ENCODE peak calls at places on chromosome 15, in four cellular contexts. F is fibroblast of lung, Q is HFF-Myc, D is foreskin fibroblast. C is an unnamed sample.
A peak's percentile ranks its signal among the peaks of the same experiment; 100 is the strongest.

GRCh38 chr15:58467722-58468436 is 36.1 kb downstream of the LIPC start:
- DNase-seq in F (peak; percentile 56), Q (no peak), D (no peak), C (peak; percentile 89)

GRCh38 chr15:78906310-78906608 is 33.6 kb downstream of the MORF4L1 start:
- DNase-seq in F (peak; percentile 80), Q (no peak), D (peak; percentile 92), C (peak; percentile 76)

GRCh38 chr15:58473720-58474119 is 41.9 kb downstream of the LIPC start:
- DNase-seq in F (peak; percentile 96), Q (no peak), D (peak; percentile 57), C (peak; percentile 93)

GRCh38 chr15:51908312-51908711 is 63.3 kb downstream of the LEO1 start:
- DNase-seq in F (peak; percentile 43), Q (no peak), D (peak; percentile 21), C (no peak)

GRCh38 chr15:92035961-92036360 is 182.5 kb downstream of the SLCO3A1 start:
- DNase-seq in F (no peak), Q (no peak), D (no peak), C (no peak)

GRCh38 chr15:80979538-80980200 is 9.9 kb downstream of the MESD start:
- DNase-seq in F (no peak), Q (no peak), D (no peak), C (no peak)

GRCh38 chr15:70494861-70495571 is 268.3 kb downstream of the UACA start:
- DNase-seq in F (peak; percentile 96), Q (no peak), D (peak; percentile 91), C (peak; percentile 65)

GRCh38 chr15:92415639-92416297 is 22.1 kb downstream of the ST8SIA2 start:
- DNase-seq in F (peak; percentile 47), Q (no peak), D (no peak), C (no peak)

GRCh38 chr15:80967451-80967850 is 22.2 kb downstream of the MESD start:
- DNase-seq in F (peak; percentile 92), Q (no peak), D (peak; percentile 71), C (no peak)

GRCh38 chr15:98856540-98856907 is 151.1 kb downstream of the PGPEP1L start:
- DNase-seq in F (peak; percentile 94), Q (no peak), D (peak; percentile 93), C (no peak)

GRCh38 chr15:58626378-58626777 is 123.1 kb downstream of the ADAM10 start:
- DNase-seq in F (no peak), Q (no peak), D (no peak), C (no peak)

GRCh38 chr15:48965972-48966371 is 2.3 kb upstream of the SHC4 start:
- DNase-seq in F (peak; percentile 52), Q (peak; percentile 52), D (peak; percentile 83), C (no peak)

GRCh38 chr15:87609474-87609873 is 647.1 kb downstream of the NTRK3 start:
- DNase-seq in F (peak; percentile 98), Q (peak; percentile 93), D (peak; percentile 14), C (no peak)

GRCh38 chr15:69758810-69759410 is 306.3 kb downstream of the RPLP1 start:
- DNase-seq in F (peak; percentile 72), Q (no peak), D (no peak), C (no peak)

GRCh38 chr15:38085104-38085503 is 150.7 kb downstream of the TMCO5A start:
- DNase-seq in F (no peak), Q (no peak), D (no peak), C (no peak)

GRCh38 chr15:25240461-25241021 is 198.3 kb downstream of the UBE3A start:
- DNase-seq in F (no peak), Q (no peak), D (no peak), C (no peak)

GRCh38 chr15:88202231-88202630 is 54.3 kb downstream of the NTRK3 start:
- DNase-seq in F (peak; percentile 77), Q (no peak), D (no peak), C (no peak)

GRCh38 chr15:90086868-90087268 is 15.4 kb downstream of the IDH2 start:
- DNase-seq in F (no peak), Q (no peak), D (peak; percentile 69), C (no peak)

GRCh38 chr15:56411122-56411749 is 46.0 kb downstream of the TEX9 start:
- DNase-seq in F (peak; percentile 3), Q (peak; percentile 9), D (peak; percentile 4), C (no peak)

GRCh38 chr15:29550834-29551465 is 271.3 kb downstream of the TJP1 start:
- DNase-seq in F (no peak), Q (no peak), D (no peak), C (no peak)

GRCh38 chr15:31268108-31268501 is 58.5 kb upstream of the KLF13 start:
- DNase-seq in F (no peak), Q (no peak), D (no peak), C (no peak)

GRCh38 chr15:85482896-85483295 is 102.5 kb downstream of the AKAP13 start:
- DNase-seq in F (peak; percentile 94), Q (no peak), D (peak; percentile 76), C (peak; percentile 68)

GRCh38 chr15:76190070-76190564 is 121.2 kb downstream of the ETFA start:
- DNase-seq in F (no peak), Q (no peak), D (no peak), C (no peak)

GRCh38 chr15:35932541-35932940 is 386.6 kb upstream of the DPH6 start:
- DNase-seq in F (peak; percentile 5), Q (no peak), D (no peak), C (no peak)

GRCh38 chr15:63872759-63873510 is 39.2 kb upstream of the HERC1 start:
- DNase-seq in F (peak; percentile 70), Q (no peak), D (peak; percentile 55), C (no peak)

GRCh38 chr15:63870043-63870394 is 36.3 kb upstream of the HERC1 start:
- DNase-seq in F (no peak), Q (no peak), D (no peak), C (no peak)

GRCh38 chr15:63870403-63871209 is 36.9 kb upstream of the HERC1 start:
- DNase-seq in F (peak; percentile 82), Q (peak; percentile 65), D (peak; percentile 89), C (peak; percentile 18)

GRCh38 chr15:63874616-63875015 is 40.9 kb upstream of the HERC1 start:
- DNase-seq in F (no peak), Q (no peak), D (no peak), C (no peak)

DNA sequence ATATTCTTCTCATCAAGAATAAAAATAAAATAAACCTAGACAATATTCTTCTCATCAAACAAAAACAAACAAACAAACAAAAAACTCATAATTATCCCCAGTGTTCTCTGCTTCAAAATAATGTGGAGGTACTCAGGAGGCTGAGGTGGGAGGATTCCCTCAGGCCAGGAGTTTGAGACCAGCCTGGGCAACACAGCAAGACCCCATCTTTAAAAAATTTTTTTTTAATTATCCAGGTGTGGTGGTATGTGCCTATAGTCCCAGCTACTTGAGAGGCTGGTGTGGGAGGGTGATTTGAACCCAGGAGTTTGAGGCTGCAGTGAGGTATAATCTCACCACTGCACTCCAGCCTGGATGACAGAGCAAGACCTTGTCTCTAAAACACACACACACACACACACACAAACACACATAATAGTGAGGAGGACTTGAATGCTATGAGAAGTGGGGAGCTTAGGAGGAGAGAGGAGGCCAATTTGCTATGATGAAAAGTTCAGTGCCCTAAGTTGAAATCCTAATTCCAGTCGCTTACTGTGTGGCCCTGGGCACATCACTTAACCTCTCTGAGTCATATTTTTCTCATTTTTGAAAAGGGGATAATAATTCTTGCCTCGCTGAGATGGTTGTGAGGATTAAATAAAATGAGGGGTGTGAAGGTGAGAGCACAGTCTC is 35.8 kb upstream of the HERC1 start:
- DNase-seq in F (no peak), Q (no peak), D (no peak), C (no peak)
- TF ChIP-seq CTCF in F (no peak), Q (no peak), D (no peak), C (no peak)

DNA sequence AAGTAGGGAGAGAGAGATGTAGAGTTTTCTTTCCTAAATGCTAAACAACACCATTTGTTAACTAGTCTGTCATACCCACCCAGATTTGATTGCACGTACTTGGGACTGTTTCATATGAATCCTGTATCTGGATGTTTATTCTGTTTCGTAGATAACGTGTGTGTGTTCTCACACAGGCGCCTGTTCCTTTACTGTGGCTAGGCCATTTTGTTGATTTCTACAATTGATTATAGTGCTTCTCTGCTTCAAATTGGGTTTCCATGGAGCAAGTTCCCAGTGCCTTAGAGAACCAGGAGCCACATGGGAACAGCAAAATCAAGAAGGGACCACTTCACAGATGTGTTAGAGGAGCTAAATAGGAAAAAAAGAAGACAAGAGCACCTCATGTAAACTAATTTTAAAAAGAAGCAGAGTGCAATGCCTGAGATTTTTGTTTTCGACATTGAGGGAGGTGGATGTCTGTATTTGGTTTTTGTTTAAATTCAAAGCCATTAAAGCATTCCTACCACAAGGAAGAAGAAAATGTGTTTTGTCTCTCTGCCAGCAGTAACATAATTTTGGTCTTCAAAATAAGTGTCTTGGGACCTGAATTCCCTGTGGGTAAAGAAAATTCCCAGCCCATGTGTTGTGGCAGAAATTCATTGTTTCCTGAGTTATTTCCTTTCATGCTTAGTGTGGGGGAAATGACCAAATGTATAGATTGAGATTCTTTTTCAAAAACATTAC is 424.0 kb upstream of the C2CD4B start:
- DNase-seq in F (peak; percentile 70), Q (peak; percentile 35), D (peak; percentile 25), C (no peak)
- H3K4me3 ChIP-seq in F (no peak overlapping the region), Q (no peak overlapping the region), D (no peak overlapping the region), C (no peak overlapping the region)

DNA sequence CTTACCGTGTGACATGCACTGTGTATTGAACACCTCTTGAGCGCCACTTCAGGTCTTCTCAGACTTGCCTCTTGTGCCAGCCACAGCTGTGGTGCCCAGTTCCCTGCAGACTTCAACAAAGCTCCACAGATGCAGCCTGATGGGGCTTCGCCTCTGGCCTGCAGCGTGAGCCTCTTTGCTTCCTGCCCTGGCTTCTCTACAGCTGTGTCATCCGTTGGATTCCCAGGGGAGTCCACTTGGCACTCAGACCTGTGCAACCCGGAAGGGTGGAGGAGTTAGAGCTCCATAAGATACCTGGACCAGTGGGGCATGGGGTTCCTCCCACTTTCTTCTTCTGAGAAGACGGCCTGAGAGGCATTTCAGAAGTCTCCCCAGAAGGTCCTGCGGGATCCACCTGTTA is 57.7 kb upstream of the BNIP2 start:
- DNase-seq in F (no peak), Q (no peak), D (no peak), C (no peak)
- TF ChIP-seq CTCF in F (no peak), Q (no peak), D (no peak), C (no peak)

GRCh38 chr15:97672586-97672985 is 287.9 kb upstream of the ARRDC4 start:
- DNase-seq in F (no peak), Q (no peak), D (no peak), C (no peak)
- H3K4me3 ChIP-seq in F (no peak overlapping the region), Q (no peak overlapping the region), D (no peak overlapping the region), C (no peak overlapping the region)

C was measured in epithelial cell of proximal tubule.